ENCODE peak calls at places on chromosomes 7 and 10, in eight cellular contexts. J, R, C, O, Z, A, H and Y are unnamed samples.

GRCh38 chr7:39664057-39664456 is 40.7 kb downstream of the RALA start:
- DNase-seq in Z (no peak), C (no peak), A (no peak), J (no peak), H (no peak), R (no peak), O (no peak), Y (no peak)

GRCh38 chr7:157872447-157872846 is 535.6 kb downstream of the DNAJB6 start:
- DNase-seq in H (no peak), O (no peak), A (no peak), J (no peak), Z (no peak), R (no peak), C (no peak), Y (no peak)

GRCh38 chr10:44974628-44975431 is 3.8 kb downstream of the DEPP1 start:
- DNase-seq in H (peak; percentile 44), J (peak; percentile 81), C (no peak), O (peak; percentile 75), R (peak; percentile 79), A (peak; percentile 68), Z (peak; percentile 89), Y (peak; percentile 82)

GRCh38 chr10:73079779-73080178 is 16.9 kb downstream of the P4HA1 start:
- DNase-seq in C (no peak), J (no peak), Z (no peak), O (no peak), A (no peak), R (no peak), H (no peak), Y (no peak)

GRCh38 chr7:43199333-43199732 is 86.9 kb downstream of the HECW1 start:
- DNase-seq in R (no peak), O (no peak), Z (no peak), J (no peak), C (peak; percentile 7), H (peak; percentile 55), A (no peak), Y (no peak)

GRCh38 chr10:103616705-103617361 is 123.3 kb downstream of the NEURL1 start:
- DNase-seq in H (no peak), Z (peak; percentile 91), J (no peak), A (no peak), R (peak; percentile 75), C (peak; percentile 73), O (peak; percentile 52), Y (peak; percentile 38)

GRCh38 chr7:77759294-77759889 is 38.8 kb downstream of the TMEM60 start:
- DNase-seq in A (peak; percentile 77), J (peak; percentile 39), H (peak; percentile 78), R (no peak), C (peak; percentile 50), O (peak; percentile 85), Z (no peak), Y (peak; percentile 67)

GRCh38 chr10:60536529-60537114 is 146.9 kb upstream of the ANK3 start:
- DNase-seq in A (no peak), R (no peak), J (no peak), H (peak; percentile 76), O (no peak), C (no peak), Z (no peak), Y (no peak)

GRCh38 chr7:115707236-115707635 is 323.3 kb downstream of the TFEC start:
- DNase-seq in O (peak; percentile 47), Z (no peak), J (peak; percentile 25), R (no peak), H (peak; percentile 20), C (no peak), A (no peak), Y (no peak)

GRCh38 chr10:104076743-104077160 is 8.9 kb downstream of the COL17A1 start:
- DNase-seq in Z (no peak), R (peak; percentile 53), A (no peak), H (peak; percentile 62), J (peak; percentile 47), C (no peak), O (peak; percentile 40), Y (peak; percentile 35)

GRCh38 chr7:55366461-55367138 is 1.5 kb downstream of the LANCL2 start:
- DNase-seq in R (no peak), C (no peak), O (peak; percentile 28), Z (no peak), A (no peak), H (peak; percentile 13), J (peak; percentile 19), Y (no peak)

GRCh38 chr7:49823566-49823965 is 50.1 kb downstream of the VWC2 start:
- DNase-seq in C (no peak), Z (no peak), O (no peak), A (no peak), J (no peak), H (no peak), R (no peak), Y (no peak)

GRCh38 chr7:50595538-50596102 is 30.4 kb upstream of the DDC start:
- DNase-seq in O (no peak), R (no peak), H (peak; percentile 46), A (no peak), J (peak; percentile 51), C (peak; percentile 3), Z (no peak), Y (no peak)

GRCh38 chr7:29977926-29978652 is 11.5 kb downstream of the SCRN1 start:
- DNase-seq in H (no peak), Z (no peak), O (no peak), J (peak; percentile 42), R (no peak), C (no peak), A (no peak), Y (no peak)

GRCh38 chr7:30348083-30348560 is 63.7 kb downstream of the ZNRF2 start:
- DNase-seq in R (no peak), C (peak; percentile 48), Z (no peak), J (no peak), H (peak; percentile 88), O (no peak), A (peak; percentile 80), Y (no peak)